ENCODE peak calls at places on chromosome 17, in four cellular contexts. U is WTC11, I is HepG2, F is K562. X is an unnamed sample.

GRCh38 chr17:8791910-8792270 is 7.3 kb downstream of the MFSD6L start:
- DNase-seq in U (no peak), F (no peak), I (no peak), X (no peak)

GRCh38 chr17:15659663-15660062 is 24.4 kb downstream of the TRIM16 start:
- DNase-seq in F (no peak), U (no peak), I (no peak), X (no peak)

GRCh38 chr17:5499790-5500189 is 13.4 kb downstream of the MIS12 start:
- DNase-seq in I (no peak), U (peak; percentile 50), F (no peak), X (no peak)

GRCh38 chr17:72518810-72519597 is 398.2 kb downstream of the SOX9 start:
- DNase-seq in I (peak; percentile 98), U (no peak), F (no peak), X (no peak)

GRCh38 chr17:79272666-79273219 is 198.1 kb downstream of the ENGASE start:
- DNase-seq in U (no peak), F (no peak), I (peak; percentile 16), X (no peak)

GRCh38 chr17:64778102-64778366 is 115.9 kb upstream of the SMURF2 start:
- DNase-seq in F (no peak), U (no peak), I (no peak), X (no peak)

GRCh38 chr17:65156185-65156834 is 19.1 kb downstream of the RGS9 start:
- DNase-seq in F (no peak), U (no peak), I (no peak), X (no peak)

GRCh38 chr17:58319181-58320162 is 9.1 kb downstream of the TSPOAP1 start:
- DNase-seq in F (no peak), U (peak; percentile 6), I (no peak), X (no peak)

GRCh38 chr17:3843935-3844516 is 2.0 kb downstream of the NCBP3 start:
- DNase-seq in U (peak; percentile 67), F (peak; percentile 52), I (peak; percentile 59), X (peak; percentile 68)

GRCh38 chr17:75835315-75835987 is 8.8 kb downstream of the UNC13D start:
- DNase-seq in F (peak; percentile 62), U (peak; percentile 66), I (no peak), X (no peak)

GRCh38 chr17:19753661-19754463 is 5.8 kb upstream of the ALDH3A1 start:
- DNase-seq in F (no peak), I (no peak), U (no peak), X (no peak)

GRCh38 chr17:64180089-64180488 is 50.1 kb upstream of the ERN1 start:
- DNase-seq in U (no peak), F (no peak), I (no peak), X (no peak)

GRCh38 chr17:5399767-5400166 is 19.7 kb downstream of the NUP88 start:
- DNase-seq in I (no peak), F (no peak), U (no peak), X (no peak)

GRCh38 chr17:888998-889401 is 90.6 kb downstream of the NXN start:
- DNase-seq in U (no peak), F (no peak), I (no peak), X (no peak)

GRCh38 chr17:38885044-38885727 is 15.3 kb downstream of the LASP1 start:
- DNase-seq in U (no peak), I (peak; percentile 52), F (no peak), X (no peak)

GRCh38 chr17:38886643-38887010 is 16.8 kb downstream of the LASP1 start:
- DNase-seq in F (no peak), U (no peak), I (no peak), X (no peak)

GRCh38 chr17:38888842-38889241 is 19.0 kb downstream of the LASP1 start:
- DNase-seq in I (no peak), U (no peak), F (no peak), X (no peak)

GRCh38 chr17:38883592-38884526 is 14.0 kb downstream of the LASP1 start:
- DNase-seq in U (no peak), F (no peak), I (no peak), X (no peak)

DNA sequence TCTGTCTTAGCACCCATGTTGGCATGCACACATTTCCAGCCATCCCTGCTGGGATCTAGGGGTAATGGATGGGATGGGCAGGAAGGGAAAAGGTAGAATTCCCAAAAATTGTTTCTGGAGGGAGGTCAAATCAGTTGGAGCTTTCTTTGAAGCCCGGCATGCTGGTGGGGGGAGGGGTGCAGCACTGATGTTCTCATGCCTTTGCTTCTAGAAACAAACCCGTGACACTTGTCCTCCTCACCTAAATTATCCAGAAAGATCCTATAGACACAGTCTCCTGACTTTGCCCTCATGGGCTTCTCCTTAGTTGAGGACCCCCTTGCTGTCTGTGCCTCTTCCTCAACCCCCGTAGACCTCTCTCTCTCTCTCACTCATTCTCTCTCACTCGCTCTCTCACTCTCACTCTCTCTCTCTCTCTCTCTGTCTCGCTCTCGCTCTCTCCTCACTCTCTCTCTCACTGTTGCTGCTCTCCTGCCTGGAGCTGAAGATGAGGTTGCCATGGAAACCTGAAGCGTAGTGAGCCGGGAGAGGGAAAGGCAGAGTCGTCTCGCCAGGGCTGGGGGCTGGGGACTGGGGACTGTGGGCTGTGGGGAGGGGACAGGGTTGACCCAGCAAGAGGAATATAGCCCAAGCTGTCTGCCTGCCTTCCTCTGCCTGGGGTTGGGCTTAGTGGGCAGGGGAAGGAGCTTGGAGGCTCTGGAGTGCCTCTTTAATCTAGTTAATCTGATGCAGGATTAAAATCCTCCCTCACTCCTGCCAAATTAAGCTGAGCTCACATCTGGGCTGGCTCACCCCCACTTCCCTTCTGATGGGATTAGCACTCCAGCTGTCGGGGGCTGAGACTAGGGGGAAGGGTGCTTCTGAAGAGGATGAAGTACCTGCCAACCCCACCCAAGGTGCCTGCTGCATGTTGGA is 16.1 kb downstream of the LASP1 start:
- DNase-seq in F (no peak), U (no peak), I (no peak), X (no peak)
- TF ChIP-seq ELF4 in F (no peak), U (no peak), I (no peak), X (no peak)

GRCh38 chr17:54974758-54975157 is 6.2 kb downstream of the STXBP4 start:
- DNase-seq in F (no peak), U (no peak), I (no peak), X (no peak)
- TF ChIP-seq ELF4 in F (no peak), U (no peak), I (no peak), X (no peak)

GRCh38 chr17:77506371-77506991 is 365.7 kb downstream of the SEC14L1 start:
- DNase-seq in F (no peak), I (no peak), U (peak; percentile 11), X (no peak)
- TF ChIP-seq ELF4 in F (no peak), I (no peak), U (no peak), X (no peak)

DNA sequence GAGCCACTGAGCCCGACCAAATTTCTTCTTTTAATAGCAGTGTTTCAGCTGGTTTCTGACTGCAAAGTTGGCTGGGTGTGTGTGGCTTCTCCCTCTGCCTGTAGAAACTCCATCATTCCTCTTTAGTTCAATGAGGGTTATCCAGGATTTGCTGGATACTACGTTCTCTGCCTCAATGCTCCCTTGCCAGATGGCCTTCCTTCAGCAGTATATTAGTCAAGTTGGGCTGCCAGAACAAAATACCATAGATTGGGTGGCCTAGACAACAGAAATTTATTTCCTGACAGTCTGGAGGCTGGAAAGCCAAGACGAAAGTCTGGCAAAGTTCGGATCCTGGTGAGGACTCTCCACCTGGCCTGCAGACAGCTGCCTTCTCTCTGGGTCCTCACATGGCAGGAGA is 103.7 kb downstream of the NOG start:
- DNase-seq in U (no peak), I (no peak), F (no peak), X (no peak)
- TF ChIP-seq ELF4 in U (no peak), I (no peak), F (no peak), X (no peak)

GRCh38 chr17:30922235-30922993 is 669 bp downstream of the ADAP2 start:
- DNase-seq in I (no peak), U (peak; percentile 38), F (no peak), X (no peak)
- TF ChIP-seq ELF4 in I (no peak), U (no peak), F (no peak), X (no peak)

GRCh38 chr17:82520041-82520910 is 744 bp downstream of the FOXK2 start:
- DNase-seq in I (no peak), F (peak; percentile 45), U (peak; percentile 29), X (no peak)
- TF ChIP-seq ELF4 in I (no peak), F (no peak), U (no peak), X (no peak)

GRCh38 chr17:55717432-55717831 is 5.2 kb downstream of the TMEM100 start:
- DNase-seq in U (no peak), F (no peak), I (no peak), X (no peak)

GRCh38 chr17:55722016-55722706 is 503 bp downstream of the TMEM100 start:
- DNase-seq in U (no peak), I (no peak), F (no peak), X (no peak)

GRCh38 chr17:55720917-55721836 is 1.5 kb downstream of the TMEM100 start:
- DNase-seq in F (no peak), I (no peak), U (no peak), X (no peak)

GRCh38 chr17:55722742-55723487 is at the start of gene TMEM100:
- DNase-seq in F (peak; percentile 15), I (no peak), U (no peak), X (peak; percentile 19)

DNA sequence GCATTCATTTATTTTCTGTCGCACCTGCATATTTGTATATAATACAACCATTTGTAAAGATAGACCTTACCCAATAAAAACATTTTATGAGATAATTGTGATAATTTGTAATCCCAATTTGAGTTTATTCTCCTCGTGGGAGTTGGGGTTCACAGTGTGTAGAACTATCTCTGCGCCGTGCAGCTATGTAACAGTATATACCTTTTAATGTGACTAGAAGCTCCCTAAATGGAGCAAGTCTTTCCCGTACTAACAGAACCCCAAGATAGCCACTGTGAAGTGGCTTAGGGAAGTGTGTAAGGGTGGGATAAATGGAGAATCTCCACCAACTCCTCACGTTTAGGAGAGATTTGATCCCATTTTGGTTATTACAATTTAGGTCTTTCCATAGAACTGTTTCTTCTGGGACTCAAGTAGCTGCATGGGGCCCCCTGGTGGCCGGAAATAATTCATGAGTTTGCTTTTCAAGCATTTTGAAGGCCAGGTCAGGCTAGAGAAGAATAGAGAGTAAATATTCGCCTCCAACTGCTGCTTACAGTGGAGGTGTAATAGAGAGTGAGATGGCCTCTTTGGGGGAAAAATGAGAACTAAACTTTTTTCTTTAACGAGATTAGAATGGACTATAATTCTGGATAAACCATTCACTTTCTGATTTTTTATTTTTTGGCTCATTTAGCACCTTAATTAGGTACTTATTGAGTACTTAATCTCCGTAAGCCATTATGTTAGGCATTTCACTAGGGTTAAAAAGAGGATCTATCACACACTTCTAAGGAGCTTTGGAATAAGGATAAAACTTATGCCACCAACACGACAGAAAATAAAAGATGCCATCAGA is 4.5 kb downstream of the TMEM100 start:
- DNase-seq in F (peak; percentile 42), I (peak; percentile 78), U (peak; percentile 82), X (peak; percentile 49)
- TF ChIP-seq ELF4 in F (no peak), I (no peak), U (no peak), X (no peak)

DNA sequence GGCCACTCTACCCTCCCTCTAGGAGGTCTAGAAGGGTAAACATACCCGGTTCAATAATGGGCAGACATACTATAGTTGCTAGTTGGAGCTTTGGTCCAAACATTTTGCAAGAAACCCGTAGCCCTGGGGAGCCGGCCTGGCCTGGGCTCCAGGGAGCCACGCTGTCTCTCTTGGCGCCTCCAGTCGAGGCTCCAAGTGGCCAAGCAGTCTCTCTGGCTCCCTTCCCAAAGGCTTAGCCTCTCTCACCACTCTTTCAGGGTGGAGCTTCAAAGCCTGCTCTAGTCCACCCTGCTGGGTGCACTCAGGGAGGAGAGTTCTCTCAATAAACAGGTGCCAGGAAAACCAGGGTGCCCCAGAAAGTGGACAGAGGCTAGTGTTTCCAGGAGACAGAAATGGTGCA is 32.2 kb downstream of the RCVRN start:
- DNase-seq in F (no peak), U (no peak), I (no peak), X (no peak)
- TF ChIP-seq ELF4 in F (no peak), U (no peak), I (no peak), X (no peak)

X was measured in HEK293T.